ENCODE peak calls at places on chromosomes 1 and 21, in four cellular contexts. S, W, G and C are unnamed samples.

GRCh38 chr1:9538669-9539164 is 548 bp upstream of the SLC25A33 start:
- DNase-seq in S (no peak), W (no peak), G (no peak), C (no peak)

GRCh38 chr1:21318714-21319159 is 28.5 kb upstream of the ECE1 start:
- DNase-seq in S (no peak), W (no peak), G (no peak), C (no peak)

GRCh38 chr1:181134543-181135461 is 46.3 kb downstream of the IER5 start:
- DNase-seq in S (peak; percentile 55), W (no peak), G (peak; percentile 91), C (peak; percentile 77)

GRCh38 chr1:217456261-217456660 is 174.6 kb downstream of the GPATCH2 start:
- DNase-seq in S (no peak), W (no peak), G (no peak), C (no peak)

GRCh38 chr1:248288385-248288784 is 10.6 kb upstream of the OR2T33 start:
- DNase-seq in S (no peak), W (no peak), G (no peak), C (no peak)

GRCh38 chr1:27430903-27431653 is 38.7 kb downstream of the GPR3 start:
- DNase-seq in S (no peak), W (no peak), G (no peak), C (no peak)

GRCh38 chr1:111455642-111456031 is 6.4 kb downstream of the ATP5PB start:
- DNase-seq in S (no peak), W (no peak), G (no peak), C (no peak)

GRCh38 chr1:59673575-59674467 is 140.9 kb upstream of the HOOK1 start:
- DNase-seq in S (no peak), W (no peak), G (no peak), C (no peak)

GRCh38 chr1:40477680-40478057 is 579 bp downstream of the ZFP69 start:
- DNase-seq in S (no peak), W (no peak), G (no peak), C (no peak)

GRCh38 chr1:64598100-64598571 is 128.2 kb downstream of the CACHD1 start:
- DNase-seq in S (no peak), W (no peak), G (no peak), C (peak; percentile 41)

GRCh38 chr21:29213513-29214385 is 83.3 kb downstream of the MAP3K7CL start:
- DNase-seq in S (no peak), W (no peak), G (no peak), C (no peak)

GRCh38 chr1:211944733-211945500 is 90.4 kb downstream of the INTS7 start:
- DNase-seq in S (no peak), W (peak; percentile 94), G (no peak), C (peak; percentile 96)

GRCh38 chr1:21669033-21669286 is 197 bp downstream of the RAP1GAP start:
- DNase-seq in S (no peak), W (no peak), G (no peak), C (no peak)

GRCh38 chr1:86741947-86742572 is 37.7 kb downstream of the SH3GLB1 start:
- DNase-seq in S (peak; percentile 21), W (peak; percentile 13), G (no peak), C (peak; percentile 7)

GRCh38 chr1:53316058-53316741 is 11.7 kb downstream of the LRP8 start:
- DNase-seq in S (peak; percentile 86), W (no peak), G (no peak), C (no peak)

GRCh38 chr1:25036117-25036546 is 106.1 kb upstream of the RUNX3 start:
- DNase-seq in S (no peak), W (no peak), G (no peak), C (no peak)

GRCh38 chr1:186500804-186501203 is 39.9 kb upstream of the PDC start:
- DNase-seq in S (no peak), W (no peak), G (no peak), C (peak; percentile 15)

GRCh38 chr1:179742717-179743678 is at the start of gene FAM163A:
- DNase-seq in S (peak; percentile 85), W (no peak), G (no peak), C (no peak)

GRCh38 chr1:19437911-19438310 is 47.4 kb downstream of the CAPZB start:
- DNase-seq in S (no peak), W (no peak), G (no peak), C (no peak)

GRCh38 chr21:37364722-37365121 is 1.9 kb upstream of the DYRK1A start:
- DNase-seq in S (no peak), W (no peak), G (no peak), C (no peak)

GRCh38 chr1:24903955-24904730 is 25.9 kb downstream of the RUNX3 start:
- DNase-seq in S (no peak), W (no peak), G (no peak), C (no peak)

GRCh38 chr1:7535016-7535415 is 236.1 kb upstream of the VAMP3 start:
- DNase-seq in S (no peak), W (no peak), G (no peak), C (no peak)

GRCh38 chr1:207440634-207441033 is 13.5 kb upstream of the CR2 start:
- DNase-seq in S (no peak), W (no peak), G (no peak), C (no peak)

GRCh38 chr1:16015491-16015890 is 2.4 kb downstream of the HSPB7 start:
- DNase-seq in S (no peak), W (no peak), G (no peak), C (no peak)

GRCh38 chr1:93177991-93178390 is 2.2 kb downstream of the TMED5 start:
- DNase-seq in S (no peak), W (no peak), G (no peak), C (no peak)

GRCh38 chr1:236307437-236307836 is 25.7 kb upstream of the ERO1B start:
- DNase-seq in S (no peak), W (no peak), G (no peak), C (no peak)

GRCh38 chr1:26360051-26360806 is 6.3 kb upstream of the CRYBG2 start:
- DNase-seq in S (peak; percentile 86), W (no peak), G (no peak), C (no peak)
- TF ChIP-seq PBX3 in S (no peak), W (no peak), G (no peak), C (no peak)

GRCh38 chr1:116855220-116855619 is 54.5 kb upstream of the PTGFRN start:
- DNase-seq in S (peak; percentile 37), W (no peak), G (no peak), C (no peak)
- TF ChIP-seq PBX3 in S (no peak), W (no peak), G (no peak), C (no peak)

GRCh38 chr1:245512980-245513578 is 358.3 kb downstream of the KIF26B start:
- DNase-seq in S (peak; percentile 78), W (no peak), G (no peak), C (no peak)

GRCh38 chr1:245516178-245516829 is 361.5 kb downstream of the KIF26B start:
- DNase-seq in S (no peak), W (peak; percentile 22), G (no peak), C (no peak)

DNA sequence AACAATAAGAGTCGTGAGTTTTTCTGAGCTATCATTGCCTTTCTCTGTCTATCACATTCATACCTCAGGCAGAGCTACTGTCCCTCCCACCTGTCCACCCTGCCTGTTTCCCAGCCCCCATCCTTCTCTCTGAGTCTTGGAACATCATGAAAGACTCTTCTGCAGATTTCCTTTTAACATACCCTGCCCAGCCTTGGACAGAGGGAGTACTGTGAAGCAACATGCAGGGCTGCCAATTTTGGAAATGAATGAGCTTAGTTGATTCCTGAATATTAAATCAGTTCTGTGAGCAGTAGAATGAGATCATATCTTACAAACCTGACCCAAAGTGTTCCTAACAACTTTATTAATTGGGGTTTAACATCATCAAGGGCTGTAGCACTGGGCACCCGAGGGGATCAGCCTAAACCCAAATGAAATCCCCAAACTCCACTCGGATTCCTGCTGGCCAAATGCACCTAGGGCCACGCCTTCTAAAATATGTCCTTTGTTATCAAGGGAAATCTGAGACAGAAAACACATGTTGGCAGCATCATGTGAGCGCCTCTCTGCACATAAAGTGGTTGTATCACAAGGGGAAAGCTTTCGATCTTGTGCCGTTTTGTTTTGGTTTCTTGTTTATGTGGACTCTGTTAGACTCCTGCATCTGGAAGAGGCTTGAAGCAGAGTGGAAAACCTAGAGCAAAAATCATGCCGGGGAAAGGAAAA is 357.6 kb downstream of the KIF26B start:
- DNase-seq in S (peak; percentile 69), W (no peak), G (no peak), C (no peak)
- TF ChIP-seq PBX3 in S (no peak), W (no peak), G (no peak), C (no peak)

DNA sequence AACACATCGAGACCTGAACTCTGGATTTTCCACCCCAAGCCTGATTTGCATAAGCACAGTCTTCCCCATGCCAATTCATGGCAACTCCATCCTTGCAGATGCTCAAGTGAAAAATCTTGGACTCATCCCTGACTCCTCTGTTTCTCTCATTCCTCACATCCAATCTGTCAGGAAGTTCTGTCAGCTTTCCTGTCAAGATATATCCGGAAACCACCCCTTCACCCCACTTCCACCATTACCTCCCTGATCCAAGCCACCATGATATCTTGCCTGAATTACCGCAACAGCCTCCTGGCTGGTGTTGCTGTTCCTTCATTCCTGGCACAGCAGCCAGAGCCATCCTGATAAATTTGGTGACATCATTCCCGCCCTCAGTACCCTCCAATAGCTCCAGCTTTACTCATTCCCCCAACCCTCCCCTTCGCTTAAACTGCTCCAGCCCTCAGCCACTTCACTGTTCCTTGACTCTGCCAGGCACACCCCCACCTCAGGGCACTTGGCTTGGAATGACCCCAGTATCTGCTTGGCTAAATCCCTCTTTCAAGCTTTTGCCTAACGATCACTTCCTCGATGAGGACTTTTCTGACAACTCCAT is 17.4 kb downstream of the TCEA3 start:
- DNase-seq in S (no peak), W (no peak), G (no peak), C (no peak)
- TF ChIP-seq PBX3 in S (no peak), W (no peak), G (no peak), C (no peak)

GRCh38 chr1:200310824-200311223 is 99.0 kb downstream of the ZNF281 start:
- DNase-seq in S (no peak), W (no peak), G (no peak), C (no peak)

GRCh38 chr1:200307755-200308066 is 102.1 kb downstream of the ZNF281 start:
- DNase-seq in S (no peak), W (no peak), G (no peak), C (no peak)

GRCh38 chr1:200305806-200306205 is 104.0 kb downstream of the ZNF281 start:
- DNase-seq in S (no peak), W (no peak), G (peak; percentile 48), C (no peak)

GRCh38 chr1:200304146-200304545 is 105.7 kb downstream of the ZNF281 start:
- DNase-seq in S (no peak), W (no peak), G (no peak), C (no peak)

GRCh38 chr1:200306954-200307754 is 102.7 kb downstream of the ZNF281 start:
- DNase-seq in S (peak; percentile 61), W (peak; percentile 40), G (peak; percentile 17), C (peak; percentile 76)
- TF ChIP-seq PBX3 in S (no peak), W (no peak), G (no peak), C (no peak)

GRCh38 chr1:54582566-54583306 is 34.7 kb downstream of the ACOT11 start:
- DNase-seq in S (peak; percentile 66), W (no peak), G (no peak), C (no peak)

GRCh38 chr1:54580856-54581550 is 33.0 kb downstream of the ACOT11 start:
- DNase-seq in S (no peak), W (no peak), G (no peak), C (no peak)

GRCh38 chr1:54583307-54583686 is 35.3 kb downstream of the ACOT11 start:
- DNase-seq in S (no peak), W (no peak), G (no peak), C (no peak)

GRCh38 chr1:54583868-54584267 is 35.8 kb downstream of the ACOT11 start:
- DNase-seq in S (no peak), W (no peak), G (no peak), C (no peak)

GRCh38 chr1:54581621-54582035 is 33.6 kb downstream of the ACOT11 start:
- DNase-seq in S (peak; percentile 93), W (peak; percentile 47), G (no peak), C (peak; percentile 18)
- TF ChIP-seq PBX3 in S (no peak), W (no peak), G (no peak), C (no peak)